ENCODE peak calls at places on chromosomes 5 and 9, in six cellular contexts. One of them, this sample, is unnamed.

GRCh38 chr9:133533878-133534277 is 626 bp upstream of the ADAMTSL2 start:
- DNase-seq in body of pancreas: no peak
- DNase-seq in ovary: no peak
- DNase-seq in IMR-90: no peak
- DNase-seq in Peyer's patch: no peak
- DNase-seq in adrenal gland: no peak
- DNase-seq in this sample: no peak

GRCh38 chr5:141934099-141934844 is 10.6 kb downstream of the DELE1 start:
- DNase-seq in body of pancreas: peak; percentile 73
- DNase-seq in ovary: no peak
- DNase-seq in IMR-90: peak; percentile 14
- DNase-seq in adrenal gland: no peak
- DNase-seq in Peyer's patch: peak; percentile 65
- DNase-seq in this sample: no peak

GRCh38 chr9:113056191-113057106 is at the start of gene ZFP37:
- DNase-seq in Peyer's patch: peak; percentile 94
- DNase-seq in ovary: peak; percentile 95
- DNase-seq in body of pancreas: peak; percentile 95
- DNase-seq in adrenal gland: peak; percentile 94
- DNase-seq in IMR-90: peak; percentile 94
- DNase-seq in this sample: peak; percentile 98

GRCh38 chr5:151568036-151568435 is 23.1 kb downstream of the FAT2 start:
- DNase-seq in ovary: no peak
- DNase-seq in Peyer's patch: peak; percentile 36
- DNase-seq in body of pancreas: no peak
- DNase-seq in IMR-90: no peak
- DNase-seq in adrenal gland: no peak
- DNase-seq in this sample: no peak

GRCh38 chr9:85483214-85483613 is 258.5 kb downstream of the AGTPBP1 start:
- DNase-seq in IMR-90: no peak
- DNase-seq in body of pancreas: no peak
- DNase-seq in adrenal gland: no peak
- DNase-seq in ovary: no peak
- DNase-seq in Peyer's patch: no peak
- DNase-seq in this sample: no peak

GRCh38 chr9:132585954-132586829 is 3.8 kb downstream of the BARHL1 start:
- DNase-seq in ovary: no peak
- DNase-seq in body of pancreas: no peak
- DNase-seq in IMR-90: no peak
- DNase-seq in Peyer's patch: no peak
- DNase-seq in adrenal gland: no peak
- DNase-seq in this sample: no peak

GRCh38 chr5:154868702-154869101 is 10.3 kb downstream of the CNOT8 start:
- DNase-seq in adrenal gland: no peak
- DNase-seq in Peyer's patch: no peak
- DNase-seq in IMR-90: peak; percentile 8
- DNase-seq in ovary: no peak
- DNase-seq in body of pancreas: peak; percentile 21
- DNase-seq in this sample: no peak

GRCh38 chr9:37953775-37954437 is 50.0 kb upstream of the SLC25A51 start:
- DNase-seq in adrenal gland: peak; percentile 84
- DNase-seq in ovary: peak; percentile 63
- DNase-seq in body of pancreas: no peak
- DNase-seq in Peyer's patch: no peak
- DNase-seq in IMR-90: peak; percentile 100
- DNase-seq in this sample: no peak

GRCh38 chr5:154795235-154795596 is 40.0 kb downstream of the LARP1 start:
- DNase-seq in adrenal gland: no peak
- DNase-seq in ovary: no peak
- DNase-seq in IMR-90: peak; percentile 17
- DNase-seq in Peyer's patch: no peak
- DNase-seq in body of pancreas: no peak
- DNase-seq in this sample: no peak

GRCh38 chr9:124477211-124478013 is 27.2 kb downstream of the ADGRD2 start:
- DNase-seq in ovary: no peak
- DNase-seq in body of pancreas: no peak
- DNase-seq in IMR-90: no peak
- DNase-seq in Peyer's patch: no peak
- DNase-seq in adrenal gland: no peak
- DNase-seq in this sample: no peak

GRCh38 chr5:33937017-33937699 is 972 bp downstream of the RXFP3 start:
- DNase-seq in ovary: no peak
- DNase-seq in IMR-90: no peak
- DNase-seq in adrenal gland: peak; percentile 43
- DNase-seq in body of pancreas: no peak
- DNase-seq in Peyer's patch: no peak
- DNase-seq in this sample: no peak

GRCh38 chr5:33936381-33937016 is at the start of gene RXFP3:
- DNase-seq in Peyer's patch: no peak
- DNase-seq in adrenal gland: peak; percentile 17
- DNase-seq in ovary: no peak
- DNase-seq in body of pancreas: no peak
- DNase-seq in IMR-90: peak; percentile 23
- DNase-seq in this sample: no peak

GRCh38 chr5:33937700-33938506 is 1.7 kb downstream of the RXFP3 start:
- DNase-seq in adrenal gland: no peak
- DNase-seq in body of pancreas: no peak
- DNase-seq in Peyer's patch: no peak
- DNase-seq in ovary: no peak
- DNase-seq in IMR-90: no peak
- DNase-seq in this sample: no peak

GRCh38 chr5:33933723-33934544 is 2.3 kb upstream of the RXFP3 start:
- DNase-seq in adrenal gland: no peak
- DNase-seq in body of pancreas: no peak
- DNase-seq in ovary: no peak
- DNase-seq in Peyer's patch: no peak
- DNase-seq in IMR-90: peak; percentile 64
- DNase-seq in this sample: no peak

GRCh38 chr5:33936004-33936380 is 194 bp upstream of the RXFP3 start:
- DNase-seq in adrenal gland: peak; percentile 76
- DNase-seq in body of pancreas: peak; percentile 74
- DNase-seq in IMR-90: peak; percentile 54
- DNase-seq in Peyer's patch: no peak
- DNase-seq in ovary: peak; percentile 34
- DNase-seq in this sample: no peak
- TF ChIP-seq CTCF in adrenal gland: peak; percentile 28
- TF ChIP-seq CTCF in body of pancreas: peak; percentile 18
- TF ChIP-seq CTCF in IMR-90: no peak
- TF ChIP-seq CTCF in Peyer's patch: no peak
- TF ChIP-seq CTCF in ovary: no peak
- TF ChIP-seq CTCF in this sample: no peak

GRCh38 chr9:110671849-110672248 is 3.3 kb downstream of the MUSK start:
- DNase-seq in Peyer's patch: no peak
- DNase-seq in ovary: no peak
- DNase-seq in IMR-90: no peak
- DNase-seq in adrenal gland: no peak
- DNase-seq in body of pancreas: no peak
- DNase-seq in this sample: no peak

GRCh38 chr9:110668528-110669167 is at the start of gene MUSK:
- DNase-seq in ovary: no peak
- DNase-seq in IMR-90: peak; percentile 16
- DNase-seq in body of pancreas: no peak
- DNase-seq in adrenal gland: no peak
- DNase-seq in Peyer's patch: no peak
- DNase-seq in this sample: no peak

GRCh38 chr9:110672873-110673508 is 4.4 kb downstream of the MUSK start:
- DNase-seq in body of pancreas: no peak
- DNase-seq in Peyer's patch: no peak
- DNase-seq in adrenal gland: no peak
- DNase-seq in ovary: no peak
- DNase-seq in IMR-90: no peak
- DNase-seq in this sample: no peak

DNA sequence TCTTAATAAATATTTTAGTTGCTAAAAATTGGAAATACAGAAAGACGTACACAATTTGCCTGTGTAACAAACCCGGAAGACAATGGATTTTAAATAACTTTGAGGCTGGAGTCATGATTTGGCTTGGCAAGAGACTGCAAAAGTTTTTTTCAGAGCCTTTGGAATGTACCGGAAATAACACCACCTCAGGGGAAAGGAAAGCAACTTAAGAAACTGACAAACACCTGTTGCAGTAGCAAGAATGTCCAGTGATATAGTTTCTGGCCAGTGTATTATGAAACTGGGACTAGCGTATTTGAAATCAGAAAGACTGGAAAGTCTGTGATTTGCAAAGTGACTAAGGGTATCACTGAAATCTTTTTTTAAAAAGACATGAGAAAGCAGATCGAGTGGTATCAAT is 848 bp downstream of the MUSK start:
- DNase-seq in Peyer's patch: no peak
- DNase-seq in ovary: no peak
- DNase-seq in body of pancreas: no peak
- DNase-seq in adrenal gland: no peak
- DNase-seq in IMR-90: no peak
- DNase-seq in this sample: no peak
- H3K4me3 ChIP-seq in Peyer's patch: peak overlapping the region; percentile 25
- H3K4me3 ChIP-seq in ovary: no peak overlapping the region
- H3K4me3 ChIP-seq in body of pancreas: no peak overlapping the region
- H3K4me3 ChIP-seq in adrenal gland: no peak overlapping the region
- H3K4me3 ChIP-seq in IMR-90: no peak overlapping the region
- H3K4me3 ChIP-seq in this sample: no peak overlapping the region

DNA sequence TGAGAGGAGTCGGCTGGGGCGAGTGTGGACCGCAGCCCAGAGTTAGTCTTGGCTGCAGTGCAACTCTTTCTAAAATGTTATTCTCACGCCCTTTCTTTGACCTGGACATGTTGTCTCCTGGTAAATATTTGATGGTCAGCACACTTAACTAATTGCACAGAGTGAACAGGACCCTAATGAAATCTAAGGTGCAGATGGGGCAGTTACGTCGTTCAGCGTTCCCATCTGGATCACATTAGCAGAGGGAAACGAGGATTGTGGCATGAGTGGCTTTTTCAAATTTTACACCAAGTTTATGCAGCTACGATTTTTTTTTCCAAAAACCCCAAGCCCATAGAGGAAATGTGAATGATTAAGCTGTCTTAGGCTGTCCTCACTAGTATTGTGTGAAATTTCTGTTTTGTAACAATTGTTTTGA is 478 bp downstream of the C9orf85 start:
- DNase-seq in body of pancreas: no peak
- DNase-seq in adrenal gland: no peak
- DNase-seq in Peyer's patch: no peak
- DNase-seq in ovary: no peak
- DNase-seq in IMR-90: peak; percentile 28
- DNase-seq in this sample: no peak
- TF ChIP-seq POLR2A in body of pancreas: no peak
- TF ChIP-seq POLR2A in adrenal gland: no peak
- TF ChIP-seq POLR2A in Peyer's patch: no peak
- TF ChIP-seq POLR2A in ovary: no peak
- TF ChIP-seq POLR2A in IMR-90: no peak
- TF ChIP-seq POLR2A in this sample: no peak

GRCh38 chr9:137642118-137642601 is 23.4 kb downstream of the EHMT1 start:
- DNase-seq in IMR-90: no peak
- DNase-seq in adrenal gland: peak; percentile 45
- DNase-seq in body of pancreas: no peak
- DNase-seq in Peyer's patch: no peak
- DNase-seq in ovary: no peak
- DNase-seq in this sample: no peak
- TF ChIP-seq CTCF in IMR-90: no peak
- TF ChIP-seq CTCF in adrenal gland: no peak
- TF ChIP-seq CTCF in body of pancreas: no peak
- TF ChIP-seq CTCF in Peyer's patch: no peak
- TF ChIP-seq CTCF in ovary: no peak
- TF ChIP-seq CTCF in this sample: no peak

GRCh38 chr5:72134226-72134625 is 27.0 kb downstream of the MAP1B start:
- DNase-seq in Peyer's patch: no peak
- DNase-seq in ovary: no peak
- DNase-seq in body of pancreas: no peak
- DNase-seq in adrenal gland: no peak
- DNase-seq in IMR-90: no peak
- DNase-seq in this sample: no peak

GRCh38 chr5:72141440-72142271 is 34.4 kb downstream of the MAP1B start:
- DNase-seq in body of pancreas: no peak
- DNase-seq in Peyer's patch: no peak
- DNase-seq in IMR-90: peak; percentile 97
- DNase-seq in adrenal gland: peak; percentile 60
- DNase-seq in ovary: peak; percentile 35
- DNase-seq in this sample: no peak

GRCh38 chr5:72140711-72141110 is 33.4 kb downstream of the MAP1B start:
- DNase-seq in adrenal gland: no peak
- DNase-seq in ovary: no peak
- DNase-seq in IMR-90: no peak
- DNase-seq in body of pancreas: no peak
- DNase-seq in Peyer's patch: no peak
- DNase-seq in this sample: no peak

GRCh38 chr5:72137826-72138409 is 30.6 kb downstream of the MAP1B start:
- DNase-seq in body of pancreas: no peak
- DNase-seq in Peyer's patch: no peak
- DNase-seq in ovary: no peak
- DNase-seq in IMR-90: no peak
- DNase-seq in adrenal gland: no peak
- DNase-seq in this sample: no peak

DNA sequence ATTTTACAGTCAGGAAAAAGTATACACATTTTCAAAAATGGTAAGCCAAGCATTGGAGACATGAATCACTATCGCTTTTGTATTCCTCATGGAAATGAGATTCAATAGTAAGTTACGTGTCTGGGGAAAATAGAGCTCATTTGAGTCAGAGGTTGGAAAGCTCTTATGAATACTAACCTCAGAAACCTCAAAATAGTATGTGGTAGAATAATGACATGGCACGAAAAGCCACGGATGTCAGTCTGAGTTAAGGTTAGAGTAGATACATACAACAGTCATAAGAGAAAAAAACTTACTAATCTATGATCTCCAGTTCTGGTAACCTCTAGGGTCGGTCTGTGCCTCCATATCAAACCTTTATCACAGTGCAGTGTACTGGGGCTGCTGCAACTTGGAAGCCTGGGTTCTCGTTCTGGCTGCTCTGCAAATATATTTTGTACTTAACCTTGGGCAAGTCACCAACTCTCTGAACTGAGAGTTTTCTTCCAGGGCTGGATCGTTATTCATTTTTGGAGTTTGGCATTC is 31.7 kb downstream of the MAP1B start:
- DNase-seq in body of pancreas: peak; percentile 26
- DNase-seq in Peyer's patch: no peak
- DNase-seq in adrenal gland: peak; percentile 48
- DNase-seq in IMR-90: peak; percentile 97
- DNase-seq in ovary: no peak
- DNase-seq in this sample: no peak
- H3K4me3 ChIP-seq in body of pancreas: no peak overlapping the region
- H3K4me3 ChIP-seq in Peyer's patch: no peak overlapping the region
- H3K4me3 ChIP-seq in adrenal gland: peak overlapping the region; percentile 11
- H3K4me3 ChIP-seq in IMR-90: no peak overlapping the region
- H3K4me3 ChIP-seq in ovary: no peak overlapping the region
- H3K4me3 ChIP-seq in this sample: no peak overlapping the region

GRCh38 chr9:6610073-6610472 is 35.5 kb downstream of the GLDC start:
- DNase-seq in body of pancreas: no peak
- DNase-seq in IMR-90: no peak
- DNase-seq in ovary: no peak
- DNase-seq in Peyer's patch: no peak
- DNase-seq in adrenal gland: no peak
- DNase-seq in this sample: no peak
- TF ChIP-seq POLR2A in body of pancreas: no peak
- TF ChIP-seq POLR2A in IMR-90: no peak
- TF ChIP-seq POLR2A in ovary: no peak
- TF ChIP-seq POLR2A in Peyer's patch: no peak
- TF ChIP-seq POLR2A in adrenal gland: no peak
- TF ChIP-seq POLR2A in this sample: no peak